ENCODE peak calls at places on chromosomes 1 and 21, in four cellular contexts. S, K, H and E are unnamed samples.

GRCh38 chr1:189606047-189606446 is 871.6 kb downstream of the BRINP3 start:
- DNase-seq in S (no peak), K (no peak), H (no peak), E (no peak)

GRCh38 chr1:56360021-56360420 is 219.3 kb downstream of the PLPP3 start:
- DNase-seq in S (no peak), K (no peak), H (no peak), E (no peak)

GRCh38 chr1:97870574-97870973 is 50.3 kb downstream of the DPYD start:
- DNase-seq in S (no peak), K (no peak), H (no peak), E (no peak)

GRCh38 chr1:11475718-11476117 is 3.2 kb upstream of the DISP3 start:
- DNase-seq in S (no peak), K (no peak), H (no peak), E (no peak)

GRCh38 chr1:36885537-36886441 is 148.5 kb downstream of the GRIK3 start:
- DNase-seq in S (no peak), K (no peak), H (peak; percentile 81), E (no peak)

GRCh38 chr1:48687271-48688045 is 89.2 kb downstream of the BEND5 start:
- DNase-seq in S (no peak), K (no peak), H (peak; percentile 66), E (peak; percentile 12)

GRCh38 chr21:44065428-44065827 is 41.8 kb upstream of the PWP2 start:
- DNase-seq in S (no peak), K (no peak), H (no peak), E (no peak)

GRCh38 chr1:34924759-34925555 is 4.5 kb downstream of the DLGAP3 start:
- DNase-seq in S (peak; percentile 65), K (no peak), H (peak; percentile 94), E (peak; percentile 38)

GRCh38 chr1:221430133-221430960 is 311.5 kb downstream of the DUSP10 start:
- DNase-seq in S (no peak), K (no peak), H (no peak), E (peak; percentile 89)

GRCh38 chr1:68016364-68016763 is 34.1 kb downstream of the DIRAS3 start:
- DNase-seq in S (no peak), K (no peak), H (no peak), E (no peak)

GRCh38 chr1:245512181-245512888 is 357.6 kb downstream of the KIF26B start:
- DNase-seq in S (peak; percentile 18), K (peak; percentile 73), H (no peak), E (no peak)

GRCh38 chr1:182080955-182081582 is 19.6 kb upstream of the ZNF648 start:
- DNase-seq in S (peak; percentile 43), K (peak; percentile 52), H (peak; percentile 72), E (peak; percentile 34)

GRCh38 chr1:23788695-23789094 is 2.2 kb upstream of the LYPLA2 start:
- DNase-seq in S (no peak), K (no peak), H (no peak), E (no peak)

GRCh38 chr1:11888206-11888876 is 29.6 kb upstream of the NPPB start:
- DNase-seq in S (no peak), K (no peak), H (no peak), E (no peak)

GRCh38 chr1:203197625-203198024 is 11.1 kb upstream of the CHI3L1 start:
- DNase-seq in S (peak; percentile 79), K (no peak), H (no peak), E (peak; percentile 31)

GRCh38 chr1:156655904-156656516 is 14.1 kb downstream of the BCAN start:
- DNase-seq in S (no peak), K (no peak), H (no peak), E (no peak)

GRCh38 chr1:46429436-46429835 is 35.3 kb downstream of the FAAH start:
- DNase-seq in S (no peak), K (no peak), H (no peak), E (no peak)

GRCh38 chr1:117169871-117170596 is 40.7 kb downstream of the VTCN1 start:
- DNase-seq in S (peak; percentile 55), K (no peak), H (no peak), E (peak; percentile 88)

GRCh38 chr1:178536844-178537371 is 24.0 kb downstream of the TEX35 start:
- DNase-seq in S (peak; percentile 72), K (no peak), H (no peak), E (peak; percentile 92)

GRCh38 chr1:64471218-64471719 is 1.3 kb downstream of the CACHD1 start:
- DNase-seq in S (peak; percentile 35), K (no peak), H (peak; percentile 83), E (no peak)

GRCh38 chr1:31793086-31793485 is 22.7 kb downstream of the SPOCD1 start:
- DNase-seq in S (no peak), K (no peak), H (no peak), E (no peak)

GRCh38 chr21:44383216-44383615 is 29.8 kb downstream of the TRPM2 start:
- DNase-seq in S (no peak), K (no peak), H (no peak), E (no peak)

GRCh38 chr1:221667504-221667903 is 74.4 kb downstream of the DUSP10 start:
- DNase-seq in S (peak; percentile 8), K (no peak), H (no peak), E (peak; percentile 32)

GRCh38 chr1:167122121-167122480 is 28.2 kb downstream of the STYXL2 start:
- DNase-seq in S (no peak), K (no peak), H (no peak), E (no peak)

GRCh38 chr1:219324629-219325367 is 151.1 kb downstream of the LYPLAL1 start:
- DNase-seq in S (peak; percentile 92), K (no peak), H (no peak), E (peak; percentile 62)

GRCh38 chr1:55474168-55474786 is 259.1 kb upstream of the USP24 start:
- DNase-seq in S (no peak), K (no peak), H (no peak), E (no peak)

GRCh38 chr1:41539416-41539800 is 54.9 kb upstream of the EDN2 start:
- DNase-seq in S (no peak), K (no peak), H (no peak), E (no peak)

GRCh38 chr1:61852693-61853060 is 110.4 kb downstream of the PATJ start:
- DNase-seq in S (no peak), K (no peak), H (no peak), E (no peak)

GRCh38 chr1:111825217-111825616 is 69.5 kb downstream of the DDX20 start:
- DNase-seq in S (no peak), K (no peak), H (no peak), E (no peak)

GRCh38 chr21:33878824-33879223 is 36.8 kb downstream of the ATP5PO start:
- DNase-seq in S (no peak), K (no peak), H (no peak), E (no peak)